ENCODE peak calls at places on chromosomes 6 and 20, in four cellular contexts. G is HL-60, X is thoracic aorta, N is PC-3. M is an unnamed sample.

GRCh38 chr6:25980935-25981334 is 18.3 kb downstream of the TRIM38 start:
- DNase-seq in G (no peak), X (no peak), N (no peak), M (no peak)

GRCh38 chr6:169700296-169700695 is 1.5 kb downstream of the WDR27 start:
- DNase-seq in G (peak), X (no peak), N (no peak), M (no peak)

GRCh38 chr6:169837529-169838250 is 86.3 kb downstream of the ERMARD start:
- DNase-seq in G (no peak), X (no peak), N (no peak), M (no peak)

GRCh38 chr6:152984387-152984872 is 1.6 kb upstream of the FBXO5 start:
- DNase-seq in G (no peak), X (no peak), N (no peak), M (peak)

GRCh38 chr20:1012359-1013168 is 10.5 kb upstream of the RSPO4 start:
- DNase-seq in G (no peak), X (no peak), N (no peak), M (no peak)

GRCh38 chr20:56439784-56440291 is 27.8 kb downstream of the CASS4 start:
- DNase-seq in G (peak), X (no peak), N (no peak), M (no peak)

GRCh38 chr6:9121551-9121950 is 686.2 kb upstream of the SLC35B3 start:
- DNase-seq in G (no peak), X (no peak), N (no peak), M (no peak)

GRCh38 chr6:9806195-9806594 is 608.7 kb downstream of the TFAP2A start:
- DNase-seq in G (no peak), X (no peak), N (no peak), M (no peak)

GRCh38 chr20:9978395-9979004 is 56.3 kb upstream of the ANKEF1 start:
- DNase-seq in G (peak), X (no peak), N (peak), M (peak)

GRCh38 chr6:77181749-77182148 is 281.5 kb downstream of the HTR1B start:
- DNase-seq in G (no peak), X (no peak), N (no peak), M (no peak)

GRCh38 chr6:139748353-139749146 is 374.1 kb upstream of the CITED2 start:
- DNase-seq in G (no peak), X (no peak), N (no peak), M (no peak)

GRCh38 chr20:44695295-44696230 is 19.6 kb upstream of the CCN5 start:
- DNase-seq in G (no peak), X (no peak), N (no peak), M (no peak)

GRCh38 chr6:81696505-81696904 is 56.0 kb downstream of the TENT5A start:
- DNase-seq in G (no peak), X (no peak), N (peak), M (no peak)

GRCh38 chr6:47278545-47278944 is 31.2 kb downstream of the TNFRSF21 start:
- DNase-seq in G (peak), X (no peak), N (no peak), M (no peak)

GRCh38 chr6:114100421-114100820 is 129.5 kb upstream of the HDAC2 start:
- DNase-seq in G (no peak), X (no peak), N (peak), M (no peak)

GRCh38 chr20:61560361-61560853 is 308.3 kb downstream of the CDH4 start:
- DNase-seq in G (no peak), X (no peak), N (peak), M (no peak)

GRCh38 chr6:98842489-98843180 is 8.3 kb downstream of the POU3F2 start:
- DNase-seq in G (no peak), X (no peak), N (no peak), M (no peak)

GRCh38 chr6:105045546-105045945 is 88.6 kb downstream of the LIN28B start:
- DNase-seq in G (no peak), X (no peak), N (peak), M (no peak)

GRCh38 chr6:33323623-33323948 is 6.0 kb upstream of the ZBTB22 start:
- DNase-seq in G (no peak), X (no peak), N (no peak), M (no peak)

GRCh38 chr6:42141603-42142117 is 760 bp downstream of the C6orf132 start:
- DNase-seq in G (no peak), X (no peak), N (no peak), M (no peak)

GRCh38 chr6:128558021-128558420 is 37.6 kb upstream of the PTPRK start:
- DNase-seq in G (no peak), X (no peak), N (no peak), M (no peak)

GRCh38 chr6:124069230-124069815 is 265.7 kb downstream of the NKAIN2 start:
- DNase-seq in G (no peak), X (no peak), N (no peak), M (no peak)

GRCh38 chr6:106823058-106823457 is 151.5 kb downstream of the CD24 start:
- DNase-seq in G (no peak), X (no peak), N (no peak), M (no peak)

GRCh38 chr6:140979642-140980091 is 1153.1 kb upstream of the GJE1 start:
- DNase-seq in G (no peak), X (peak), N (no peak), M (no peak)

GRCh38 chr6:138426500-138427123 is 22.6 kb downstream of the HEBP2 start:
- DNase-seq in G (no peak), X (no peak), N (no peak), M (no peak)

GRCh38 chr6:32298632-32299336 is 72.9 kb downstream of the TSBP1 start:
- DNase-seq in G (no peak), X (no peak), N (peak), M (no peak)

GRCh38 chr6:149889321-149889720 is 8.6 kb downstream of the RAET1E start:
- DNase-seq in G (no peak), X (no peak), N (no peak), M (no peak)

DNA sequence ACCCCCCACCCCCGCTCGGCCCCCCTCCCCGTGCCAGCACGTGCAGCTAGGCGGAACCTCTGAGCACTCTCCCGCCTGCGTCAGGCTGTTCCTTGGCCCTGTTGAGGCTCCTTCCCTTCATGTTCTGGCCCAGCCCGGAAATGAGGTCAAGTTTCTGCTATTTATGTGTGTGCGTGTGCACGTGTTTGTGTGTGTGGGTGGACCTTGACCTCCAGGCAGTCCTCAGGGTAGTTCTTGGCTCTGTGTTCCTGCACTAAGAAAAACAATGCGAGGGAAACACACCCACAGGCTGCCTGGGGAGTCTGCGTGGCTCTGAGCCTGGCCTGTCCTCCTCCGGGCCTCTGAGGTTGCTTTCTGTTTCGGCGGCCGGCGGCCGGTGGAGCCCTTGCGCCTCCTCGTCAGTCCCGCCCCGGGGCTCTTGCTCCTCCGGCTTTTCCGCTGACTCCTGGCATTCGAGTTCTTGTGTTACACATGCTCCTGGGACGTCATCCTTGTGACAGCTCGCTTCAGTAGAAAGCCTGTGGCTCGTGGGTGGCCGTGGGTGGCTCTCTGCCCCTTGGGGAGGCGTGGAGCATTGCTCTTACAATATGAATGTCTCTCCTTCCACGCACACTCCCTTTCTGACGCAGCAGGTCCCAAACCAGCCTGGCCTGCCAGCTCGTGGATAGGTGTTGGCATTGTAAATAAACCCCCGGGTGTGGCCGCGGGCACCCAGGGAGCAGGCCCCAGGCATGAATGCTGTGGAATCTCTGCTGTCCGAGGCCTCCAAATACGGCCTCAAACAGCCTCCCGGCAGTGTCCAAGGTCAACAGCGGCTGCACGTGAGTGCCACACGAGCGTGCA is 10.0 kb downstream of the SLCO4A1 start:
- DNase-seq in G (peak), X (peak), N (peak), M (peak)
- TF ChIP-seq CTCF in G (no peak), X (no peak), N (no peak), M (no peak)

GRCh38 chr20:33862709-33863403 is 51.7 kb downstream of the CHMP4B start:
- DNase-seq in G (peak), X (peak), N (peak), M (no peak)
- H3K4me3 ChIP-seq in G (no peak), X (peak), N (peak), M (no peak)

GRCh38 chr20:14632906-14633305 is 295.5 kb upstream of the FLRT3 start:
- DNase-seq in G (peak), X (no peak), N (no peak), M (no peak)
- TF ChIP-seq CTCF in G (no peak), X (no peak), N (no peak), M (peak)

DNA sequence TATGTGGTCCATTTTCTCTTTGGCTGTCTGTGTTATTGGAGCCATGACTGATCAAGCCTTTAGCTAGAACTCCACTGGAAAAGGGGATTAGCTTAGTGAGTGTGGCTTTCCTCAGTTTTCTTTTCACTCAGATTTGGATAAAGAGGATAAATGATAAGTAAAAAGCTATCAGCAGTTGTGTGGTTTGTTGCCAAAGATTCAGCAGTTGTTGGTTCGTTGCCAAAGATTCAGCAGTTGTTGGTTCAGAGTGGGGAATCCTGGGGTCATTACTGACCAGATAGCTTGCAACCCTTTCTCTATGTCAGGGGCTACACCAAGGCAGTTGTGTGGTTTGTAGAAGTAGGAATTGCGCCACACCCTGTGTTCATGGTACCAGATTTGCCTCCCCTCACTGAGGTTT is 107.7 kb upstream of the SCP2D1 start:
- DNase-seq in G (no peak), X (no peak), N (no peak), M (no peak)
- H3K4me3 ChIP-seq in G (no peak), X (no peak), N (no peak), M (no peak)

GRCh38 chr6:37362101-37362823 is 8.5 kb downstream of the RNF8 start:
- DNase-seq in G (no peak), X (no peak), N (no peak), M (no peak)

GRCh38 chr6:37366910-37367309 is 13.1 kb downstream of the RNF8 start:
- DNase-seq in G (no peak), X (no peak), N (peak), M (no peak)

GRCh38 chr6:37367557-37367956 is 13.8 kb downstream of the RNF8 start:
- DNase-seq in G (no peak), X (no peak), N (peak), M (no peak)

GRCh38 chr6:37368961-37369320 is 15.2 kb downstream of the RNF8 start:
- DNase-seq in G (peak), X (no peak), N (no peak), M (no peak)

GRCh38 chr6:37365791-37366190 is 12.0 kb downstream of the RNF8 start:
- DNase-seq in G (no peak), X (no peak), N (peak), M (no peak)
- TF ChIP-seq CTCF in G (no peak), X (peak), N (peak), M (no peak)

GRCh38 chr6:75600694-75601265 is 900 bp upstream of the SENP6 start:
- DNase-seq in G (no peak), X (no peak), N (no peak), M (no peak)
- H3K4me3 ChIP-seq in G (no peak), X (peak), N (peak), M (peak)

GRCh38 chr6:111030008-111031006 is 48.5 kb downstream of the RPF2 start:
- DNase-seq in G (peak), X (no peak), N (no peak), M (no peak)

GRCh38 chr6:111024661-111025060 is 42.8 kb downstream of the RPF2 start:
- DNase-seq in G (no peak), X (no peak), N (no peak), M (no peak)

GRCh38 chr6:111031151-111031550 is 49.3 kb downstream of the RPF2 start:
- DNase-seq in G (no peak), X (no peak), N (no peak), M (no peak)

GRCh38 chr6:111032493-111033140 is 50.8 kb downstream of the RPF2 start:
- DNase-seq in G (no peak), X (no peak), N (no peak), M (no peak)

GRCh38 chr6:111027219-111027618 is 45.4 kb downstream of the RPF2 start:
- DNase-seq in G (no peak), X (no peak), N (no peak), M (no peak)
- TF ChIP-seq CTCF in G (no peak), X (no peak), N (peak), M (no peak)

GRCh38 chr6:46011241-46012085 is 4.2 kb downstream of the CLIC5 start:
- DNase-seq in G (no peak), X (no peak), N (no peak), M (peak)
- H3K4me3 ChIP-seq in G (no peak), X (no peak), N (no peak), M (peak)

GRCh38 chr20:31934968-31935764 is 16.7 kb downstream of the PDRG1 start:
- DNase-seq in G (no peak), X (no peak), N (no peak), M (no peak)
- TF ChIP-seq CTCF in G (no peak), X (no peak), N (peak), M (peak)

DNA sequence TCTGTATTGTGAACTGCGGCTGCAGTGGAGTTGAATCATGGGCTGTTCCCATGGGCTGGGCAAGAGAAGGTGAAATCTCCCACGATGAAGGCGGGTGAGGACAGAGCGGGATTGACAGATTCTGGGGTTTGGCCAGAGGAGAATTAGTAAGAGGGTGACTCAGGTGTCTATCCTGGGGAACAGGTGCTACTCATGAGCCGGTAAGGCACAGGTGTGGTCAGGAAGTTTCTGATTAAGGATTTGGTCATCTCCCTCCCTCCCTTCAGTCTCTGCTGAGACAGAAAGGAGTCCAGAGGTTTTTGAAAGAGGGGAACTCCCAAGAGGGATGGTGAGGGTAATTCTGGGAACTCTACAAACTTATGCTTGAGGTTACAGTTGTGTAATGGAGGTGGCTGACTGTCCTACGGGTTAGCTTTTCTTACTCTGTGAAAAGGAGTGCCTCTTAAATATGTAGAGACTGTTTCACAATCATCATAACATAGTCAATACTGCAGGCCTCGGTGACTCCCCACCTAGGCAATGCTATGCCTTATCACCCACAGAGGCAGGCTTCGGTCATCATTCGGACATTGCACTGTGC is 31.5 kb downstream of the SERPINB1 start:
- DNase-seq in G (peak), X (no peak), N (peak), M (no peak)
- H3K4me3 ChIP-seq in G (no peak), X (no peak), N (no peak), M (no peak)